ENCODE peak calls at places on chromosome 16, in six cellular contexts. F is body of pancreas, I is foreskin fibroblast, P is mucosa of descending colon, G is fibroblast of pulmonary artery, Q is lung. C is an unnamed sample.

GRCh38 chr16:58462997-58463891 is 36.7 kb upstream of the NDRG4 start:
- DNase-seq in F (peak), I (no peak), P (no peak), G (no peak), Q (no peak), C (peak)

GRCh38 chr16:30053376-30054015 is 12.1 kb upstream of the ALDOA start:
- DNase-seq in F (no peak), I (peak), P (no peak), G (peak), Q (no peak), C (no peak)

GRCh38 chr16:69942099-69942491 is 9.0 kb upstream of the CLEC18A start:
- DNase-seq in F (no peak), I (no peak), P (no peak), G (no peak), Q (no peak), C (no peak)

GRCh38 chr16:85673529-85674417 is 15.0 kb downstream of the GINS2 start:
- DNase-seq in F (peak), I (peak), P (no peak), G (peak), Q (peak), C (peak)

GRCh38 chr16:68951991-68952877 is 108.9 kb downstream of the TANGO6 start:
- DNase-seq in F (no peak), I (peak), P (no peak), G (no peak), Q (no peak), C (no peak)

GRCh38 chr16:19559242-19559910 is 3.9 kb downstream of the VPS35L start:
- DNase-seq in F (no peak), I (peak), P (peak), G (peak), Q (no peak), C (no peak)

GRCh38 chr16:30953511-30954124 is 3.9 kb upstream of the SETD1A start:
- DNase-seq in F (peak), I (peak), P (peak), G (peak), Q (peak), C (peak)

GRCh38 chr16:53829186-53829747 is 125.3 kb downstream of the FTO start:
- DNase-seq in F (no peak), I (peak), P (no peak), G (peak), Q (no peak), C (no peak)

GRCh38 chr16:61261315-61261714 is 774.9 kb downstream of the CDH8 start:
- DNase-seq in F (no peak), I (no peak), P (no peak), G (no peak), Q (no peak), C (no peak)

GRCh38 chr16:48611329-48612137 is 1.6 kb upstream of the N4BP1 start:
- DNase-seq in F (no peak), I (no peak), P (peak), G (no peak), Q (no peak), C (no peak)

GRCh38 chr16:69465083-69465721 is 40.8 kb downstream of the CYB5B start:
- DNase-seq in F (peak), I (peak), P (peak), G (no peak), Q (no peak), C (no peak)

GRCh38 chr16:48383877-48384304 is 1.3 kb downstream of the SIAH1 start:
- DNase-seq in F (peak), I (no peak), P (peak), G (peak), Q (no peak), C (no peak)

GRCh38 chr16:28292731-28293588 is 635 bp downstream of the SBK1 start:
- DNase-seq in F (peak), I (no peak), P (peak), G (no peak), Q (no peak), C (no peak)

GRCh38 chr16:10130482-10130996 is 51.7 kb downstream of the GRIN2A start:
- DNase-seq in F (no peak), I (no peak), P (no peak), G (no peak), Q (no peak), C (no peak)

GRCh38 chr16:86755571-86756006 is 177.2 kb downstream of the FOXL1 start:
- DNase-seq in F (no peak), I (no peak), P (no peak), G (peak), Q (no peak), C (peak)
- TF ChIP-seq CTCF in F (no peak), I (no peak), P (no peak), G (no peak), Q (no peak), C (no peak)

GRCh38 chr16:8855051-8855786 is 13.6 kb downstream of the CARHSP1 start:
- DNase-seq in F (no peak), I (no peak), P (no peak), G (no peak), Q (no peak), C (no peak)
- TF ChIP-seq CTCF in F (peak), I (no peak), P (no peak), G (peak), Q (no peak), C (no peak)

GRCh38 chr16:2963074-2963610 is 933 bp upstream of the KREMEN2 start:
- DNase-seq in F (peak), I (no peak), P (no peak), G (no peak), Q (no peak), C (no peak)

GRCh38 chr16:2962334-2963073 is 1.6 kb upstream of the KREMEN2 start:
- DNase-seq in F (peak), I (no peak), P (no peak), G (no peak), Q (no peak), C (no peak)

GRCh38 chr16:2964416-2965223 is 545 bp downstream of the KREMEN2 start:
- DNase-seq in F (peak), I (no peak), P (peak), G (no peak), Q (no peak), C (no peak)

GRCh38 chr16:2966043-2966802 is 2.1 kb downstream of the KREMEN2 start:
- DNase-seq in F (no peak), I (no peak), P (no peak), G (no peak), Q (no peak), C (no peak)

DNA sequence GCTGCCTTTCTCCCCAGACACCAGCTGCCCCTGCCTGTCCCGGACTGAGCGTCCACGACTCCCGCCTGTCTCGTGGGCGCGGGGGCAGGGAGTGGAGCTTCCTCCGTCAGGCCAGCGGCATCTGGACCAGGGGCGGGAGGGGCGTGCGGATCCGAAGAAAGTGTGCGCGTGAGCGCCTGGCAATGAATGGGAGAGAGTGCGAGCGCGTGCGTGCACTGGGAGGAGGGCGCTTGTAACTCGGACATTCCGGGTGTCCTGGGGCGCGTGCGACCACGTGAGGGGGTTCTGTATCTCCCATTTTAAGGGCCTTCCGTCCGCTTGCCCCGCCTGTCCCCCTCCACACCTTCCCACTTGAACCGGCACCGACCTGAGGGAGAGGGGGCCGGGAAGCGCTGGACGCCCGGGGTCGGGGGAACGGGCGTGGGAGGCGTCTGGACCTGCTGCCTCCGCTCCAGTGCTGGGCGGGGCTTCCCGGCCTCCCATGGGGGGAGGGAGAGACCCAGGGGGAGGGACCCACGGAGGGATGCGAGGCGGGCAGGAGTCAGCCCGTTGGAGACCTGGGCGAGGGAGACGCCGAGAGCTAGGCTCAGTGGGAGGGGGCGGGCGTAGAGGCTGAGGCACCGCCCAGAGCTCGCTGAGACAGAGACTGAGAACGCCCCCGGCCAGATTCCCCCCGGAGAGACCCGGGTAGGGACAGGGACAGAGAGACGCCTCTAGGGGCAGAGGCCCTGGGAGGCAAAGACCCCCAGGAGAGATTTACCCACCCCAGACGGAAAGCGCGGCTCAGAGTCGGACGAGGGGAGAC is at the start of gene KREMEN2:
- DNase-seq in F (peak), I (no peak), P (peak), G (no peak), Q (no peak), C (no peak)
- TF ChIP-seq CTCF in F (no peak), I (no peak), P (no peak), G (no peak), Q (no peak), C (no peak)

GRCh38 chr16:52617591-52617990 is 70.6 kb upstream of the TOX3 start:
- DNase-seq in F (no peak), I (no peak), P (no peak), G (no peak), Q (no peak), C (no peak)
- TF ChIP-seq CTCF in F (no peak), I (no peak), P (no peak), G (no peak), Q (no peak), C (no peak)

DNA sequence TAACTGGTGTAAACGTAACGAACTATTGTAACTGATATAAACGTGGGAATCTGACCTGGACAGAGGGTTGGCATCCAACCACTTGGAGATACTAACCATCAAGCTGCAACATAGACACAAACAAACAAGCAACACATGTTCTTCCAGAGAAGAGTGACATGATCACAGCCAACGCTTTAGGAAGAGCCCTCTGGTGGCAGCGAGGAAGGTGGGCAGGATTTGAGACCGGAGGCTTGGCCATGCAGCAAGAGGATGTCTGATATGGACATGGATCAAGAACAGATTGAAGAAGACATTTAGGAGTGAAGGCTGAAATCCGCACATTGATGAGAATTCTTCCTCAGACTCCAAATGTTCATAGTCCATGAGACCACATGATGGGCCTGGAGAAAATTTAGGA is 40.3 kb upstream of the TNRC6A start:
- DNase-seq in F (peak), I (peak), P (no peak), G (peak), Q (no peak), C (no peak)
- TF ChIP-seq CTCF in F (peak), I (peak), P (no peak), G (peak), Q (no peak), C (peak)

DNA sequence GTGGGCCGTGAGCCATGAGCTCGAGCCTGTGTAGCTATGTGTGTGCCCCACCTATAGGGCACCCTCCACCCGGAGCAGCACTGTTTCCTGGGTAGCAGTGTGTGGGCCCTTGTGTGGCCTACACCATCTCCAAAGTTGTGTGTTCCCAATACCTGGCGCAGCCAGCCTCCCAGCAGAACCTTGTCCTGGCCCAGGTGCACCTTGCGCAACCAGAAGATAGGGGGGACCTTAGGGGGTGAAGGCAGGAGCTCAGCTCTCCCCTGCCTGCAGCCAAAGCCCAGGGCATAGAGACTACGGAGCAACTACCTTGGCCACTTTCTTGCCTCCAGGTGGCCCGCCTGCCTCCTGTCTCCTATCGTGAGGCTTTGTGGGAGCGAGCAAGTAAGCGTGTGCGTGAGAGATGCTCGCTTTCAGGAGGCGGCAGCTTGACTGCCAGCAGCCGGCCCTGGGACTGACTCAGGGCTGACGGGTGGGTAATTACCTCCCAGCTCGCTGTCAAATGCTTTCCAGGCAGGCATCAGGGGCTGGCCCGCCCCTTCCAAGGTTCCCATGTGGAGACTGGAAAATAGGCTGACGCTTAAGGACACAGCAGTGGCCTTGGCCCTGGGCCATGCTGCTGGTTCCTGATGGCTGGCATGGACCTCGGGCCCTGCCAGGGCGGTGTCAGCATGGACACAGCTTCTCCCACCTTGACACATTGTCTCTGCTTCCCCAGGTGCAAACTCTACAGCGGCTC is 19.0 kb downstream of the TRAF7 start:
- DNase-seq in F (no peak), I (no peak), P (no peak), G (no peak), Q (no peak), C (no peak)
- TF ChIP-seq CTCF in F (no peak), I (no peak), P (no peak), G (no peak), Q (no peak), C (no peak)